ENCODE peak calls at places on chromosomes 11 and 22, in ten cellular contexts. One of them, this sample, is unnamed.

GRCh38 chr22:44955102-44955501 is 54.7 kb downstream of the PHF21B start:
- DNase-seq in GM12878: peak
- DNase-seq in anterior cingulate cortex: no peak
- DNase-seq in fibroblast of mammary gland: no peak
- DNase-seq in T-helper 1 cell: no peak
- DNase-seq in EL: no peak
- DNase-seq in C1 segment of cervical spinal cord: no peak
- DNase-seq in ELR: no peak
- DNase-seq in IMR-90: no peak
- DNase-seq in germinal center: no peak
- DNase-seq in this sample: no peak

GRCh38 chr11:119483341-119483880 is 60.4 kb upstream of the THY1 start:
- DNase-seq in GM12878: no peak
- DNase-seq in anterior cingulate cortex: no peak
- DNase-seq in fibroblast of mammary gland: no peak
- DNase-seq in T-helper 1 cell: no peak
- DNase-seq in EL: no peak
- DNase-seq in C1 segment of cervical spinal cord: no peak
- DNase-seq in ELR: no peak
- DNase-seq in IMR-90: no peak
- DNase-seq in germinal center: no peak
- DNase-seq in this sample: no peak

GRCh38 chr11:81497202-81497804 is 1236.4 kb downstream of the FAM181B start:
- DNase-seq in GM12878: no peak
- DNase-seq in anterior cingulate cortex: no peak
- DNase-seq in fibroblast of mammary gland: peak
- DNase-seq in T-helper 1 cell: no peak
- DNase-seq in EL: peak
- DNase-seq in C1 segment of cervical spinal cord: no peak
- DNase-seq in ELR: peak
- DNase-seq in IMR-90: peak
- DNase-seq in germinal center: peak
- DNase-seq in this sample: no peak

GRCh38 chr22:49749227-49749626 is 78.4 kb downstream of the BRD1 start:
- DNase-seq in GM12878: no peak
- DNase-seq in anterior cingulate cortex: no peak
- DNase-seq in fibroblast of mammary gland: no peak
- DNase-seq in T-helper 1 cell: no peak
- DNase-seq in EL: no peak
- DNase-seq in C1 segment of cervical spinal cord: no peak
- DNase-seq in ELR: no peak
- DNase-seq in IMR-90: no peak
- DNase-seq in germinal center: no peak
- DNase-seq in this sample: no peak

GRCh38 chr11:22976146-22976545 is 115.9 kb upstream of the CCDC179 start:
- DNase-seq in GM12878: no peak
- DNase-seq in anterior cingulate cortex: no peak
- DNase-seq in fibroblast of mammary gland: peak
- DNase-seq in T-helper 1 cell: no peak
- DNase-seq in EL: peak
- DNase-seq in C1 segment of cervical spinal cord: no peak
- DNase-seq in ELR: peak
- DNase-seq in IMR-90: peak
- DNase-seq in germinal center: no peak
- DNase-seq in this sample: peak

GRCh38 chr11:2737876-2738275 is 38.1 kb upstream of the KCNQ1OT1 start:
- DNase-seq in GM12878: no peak
- DNase-seq in anterior cingulate cortex: no peak
- DNase-seq in fibroblast of mammary gland: peak
- DNase-seq in T-helper 1 cell: no peak
- DNase-seq in EL: peak
- DNase-seq in C1 segment of cervical spinal cord: no peak
- DNase-seq in ELR: peak
- DNase-seq in IMR-90: no peak
- DNase-seq in germinal center: no peak
- DNase-seq in this sample: no peak

GRCh38 chr22:24440718-24441405 is 13.5 kb downstream of the ADORA2A start:
- DNase-seq in GM12878: no peak
- DNase-seq in anterior cingulate cortex: no peak
- DNase-seq in fibroblast of mammary gland: no peak
- DNase-seq in T-helper 1 cell: no peak
- DNase-seq in EL: no peak
- DNase-seq in C1 segment of cervical spinal cord: no peak
- DNase-seq in ELR: no peak
- DNase-seq in IMR-90: no peak
- DNase-seq in germinal center: no peak
- DNase-seq in this sample: no peak

GRCh38 chr22:50488006-50488677 is 1.5 kb downstream of the MIOX start:
- DNase-seq in GM12878: no peak
- DNase-seq in anterior cingulate cortex: no peak
- DNase-seq in fibroblast of mammary gland: no peak
- DNase-seq in T-helper 1 cell: no peak
- DNase-seq in EL: no peak
- DNase-seq in C1 segment of cervical spinal cord: no peak
- DNase-seq in ELR: no peak
- DNase-seq in IMR-90: no peak
- DNase-seq in germinal center: no peak
- DNase-seq in this sample: no peak

GRCh38 chr11:19614370-19614936 is 98.2 kb upstream of the NAV2 start:
- DNase-seq in GM12878: no peak
- DNase-seq in anterior cingulate cortex: peak
- DNase-seq in fibroblast of mammary gland: no peak
- DNase-seq in T-helper 1 cell: no peak
- DNase-seq in EL: no peak
- DNase-seq in C1 segment of cervical spinal cord: no peak
- DNase-seq in ELR: peak
- DNase-seq in IMR-90: no peak
- DNase-seq in germinal center: no peak
- DNase-seq in this sample: no peak

GRCh38 chr22:32920734-32921133 is 119.2 kb downstream of the TIMP3 start:
- DNase-seq in GM12878: no peak
- DNase-seq in anterior cingulate cortex: no peak
- DNase-seq in fibroblast of mammary gland: no peak
- DNase-seq in T-helper 1 cell: no peak
- DNase-seq in EL: no peak
- DNase-seq in C1 segment of cervical spinal cord: no peak
- DNase-seq in ELR: no peak
- DNase-seq in IMR-90: no peak
- DNase-seq in germinal center: no peak
- DNase-seq in this sample: no peak

GRCh38 chr11:20444537-20444936 is 57.0 kb downstream of the PRMT3 start:
- DNase-seq in GM12878: no peak
- DNase-seq in anterior cingulate cortex: no peak
- DNase-seq in fibroblast of mammary gland: no peak
- DNase-seq in T-helper 1 cell: no peak
- DNase-seq in EL: no peak
- DNase-seq in C1 segment of cervical spinal cord: no peak
- DNase-seq in ELR: no peak
- DNase-seq in IMR-90: no peak
- DNase-seq in germinal center: no peak
- DNase-seq in this sample: no peak

GRCh38 chr11:70326365-70326803 is 55.9 kb downstream of the PPFIA1 start:
- DNase-seq in GM12878: no peak
- DNase-seq in anterior cingulate cortex: no peak
- DNase-seq in fibroblast of mammary gland: peak
- DNase-seq in T-helper 1 cell: no peak
- DNase-seq in EL: no peak
- DNase-seq in C1 segment of cervical spinal cord: no peak
- DNase-seq in ELR: no peak
- DNase-seq in IMR-90: peak
- DNase-seq in germinal center: no peak
- DNase-seq in this sample: peak

GRCh38 chr11:87057749-87058148 is 20.0 kb downstream of the TMEM135 start:
- DNase-seq in GM12878: no peak
- DNase-seq in anterior cingulate cortex: no peak
- DNase-seq in fibroblast of mammary gland: no peak
- DNase-seq in T-helper 1 cell: no peak
- DNase-seq in EL: no peak
- DNase-seq in C1 segment of cervical spinal cord: no peak
- DNase-seq in ELR: no peak
- DNase-seq in IMR-90: no peak
- DNase-seq in germinal center: no peak
- DNase-seq in this sample: no peak

GRCh38 chr11:63489879-63490278 is 1.1 kb downstream of the PLAAT5 start:
- DNase-seq in GM12878: no peak
- DNase-seq in anterior cingulate cortex: no peak
- DNase-seq in fibroblast of mammary gland: peak
- DNase-seq in T-helper 1 cell: no peak
- DNase-seq in EL: peak
- DNase-seq in C1 segment of cervical spinal cord: peak
- DNase-seq in ELR: peak
- DNase-seq in IMR-90: no peak
- DNase-seq in germinal center: no peak
- DNase-seq in this sample: no peak

GRCh38 chr11:123062158-123062891 is 389 bp upstream of the HSPA8 start:
- DNase-seq in GM12878: peak
- DNase-seq in anterior cingulate cortex: peak
- DNase-seq in fibroblast of mammary gland: peak
- DNase-seq in T-helper 1 cell: peak
- DNase-seq in EL: peak
- DNase-seq in C1 segment of cervical spinal cord: peak
- DNase-seq in ELR: peak
- DNase-seq in IMR-90: peak
- DNase-seq in germinal center: peak
- DNase-seq in this sample: peak

GRCh38 chr22:48579035-48579914 is 1248.4 kb downstream of the BRD1 start:
- DNase-seq in GM12878: no peak
- DNase-seq in anterior cingulate cortex: no peak
- DNase-seq in fibroblast of mammary gland: no peak
- DNase-seq in T-helper 1 cell: no peak
- DNase-seq in EL: no peak
- DNase-seq in C1 segment of cervical spinal cord: peak
- DNase-seq in ELR: no peak
- DNase-seq in IMR-90: no peak
- DNase-seq in germinal center: no peak
- DNase-seq in this sample: no peak

GRCh38 chr22:19817561-19818263 is 37.0 kb downstream of the GNB1L start:
- DNase-seq in GM12878: no peak
- DNase-seq in anterior cingulate cortex: no peak
- DNase-seq in fibroblast of mammary gland: no peak
- DNase-seq in T-helper 1 cell: no peak
- DNase-seq in EL: no peak
- DNase-seq in C1 segment of cervical spinal cord: no peak
- DNase-seq in ELR: no peak
- DNase-seq in IMR-90: no peak
- DNase-seq in germinal center: no peak
- DNase-seq in this sample: no peak

GRCh38 chr11:72793081-72793451 is 781 bp downstream of the STARD10 start:
- DNase-seq in GM12878: no peak
- DNase-seq in anterior cingulate cortex: no peak
- DNase-seq in fibroblast of mammary gland: no peak
- DNase-seq in T-helper 1 cell: no peak
- DNase-seq in EL: no peak
- DNase-seq in C1 segment of cervical spinal cord: no peak
- DNase-seq in ELR: no peak
- DNase-seq in IMR-90: no peak
- DNase-seq in germinal center: no peak
- DNase-seq in this sample: no peak

GRCh38 chr22:44172370-44173108 is 8.2 kb upstream of the PARVG start:
- DNase-seq in GM12878: no peak
- DNase-seq in anterior cingulate cortex: no peak
- DNase-seq in fibroblast of mammary gland: peak
- DNase-seq in T-helper 1 cell: no peak
- DNase-seq in EL: no peak
- DNase-seq in C1 segment of cervical spinal cord: peak
- DNase-seq in ELR: no peak
- DNase-seq in IMR-90: no peak
- DNase-seq in germinal center: peak
- DNase-seq in this sample: no peak

GRCh38 chr11:112885744-112886706 is 75.2 kb upstream of the NCAM1 start:
- DNase-seq in GM12878: no peak
- DNase-seq in anterior cingulate cortex: no peak
- DNase-seq in fibroblast of mammary gland: no peak
- DNase-seq in T-helper 1 cell: no peak
- DNase-seq in EL: no peak
- DNase-seq in C1 segment of cervical spinal cord: no peak
- DNase-seq in ELR: no peak
- DNase-seq in IMR-90: no peak
- DNase-seq in germinal center: no peak
- DNase-seq in this sample: no peak

GRCh38 chr22:43293661-43294392 is 49.3 kb downstream of the SCUBE1 start:
- DNase-seq in GM12878: no peak
- DNase-seq in anterior cingulate cortex: no peak
- DNase-seq in fibroblast of mammary gland: peak
- DNase-seq in T-helper 1 cell: no peak
- DNase-seq in EL: peak
- DNase-seq in C1 segment of cervical spinal cord: no peak
- DNase-seq in ELR: peak
- DNase-seq in IMR-90: peak
- DNase-seq in germinal center: no peak
- DNase-seq in this sample: peak

GRCh38 chr22:45376703-45377102 is 36.7 kb downstream of the SMC1B start:
- DNase-seq in GM12878: no peak
- DNase-seq in anterior cingulate cortex: no peak
- DNase-seq in fibroblast of mammary gland: peak
- DNase-seq in T-helper 1 cell: no peak
- DNase-seq in EL: no peak
- DNase-seq in C1 segment of cervical spinal cord: no peak
- DNase-seq in ELR: no peak
- DNase-seq in IMR-90: no peak
- DNase-seq in germinal center: no peak
- DNase-seq in this sample: peak